ENCODE peak calls at places on chromosomes 4 and X, in four cellular contexts. Y, S, P and R are unnamed samples.

GRCh38 chr4:76208005-76208765 is 5.4 kb downstream of the SCARB2 start:
- DNase-seq in Y (no peak), S (no peak), P (peak; percentile 85), R (peak; percentile 21)

GRCh38 chr4:3369781-3370660 is 71.7 kb upstream of the HGFAC start:
- DNase-seq in Y (no peak), S (no peak), P (no peak), R (no peak)

GRCh38 chrX:135740683-135741149 is 27.3 kb downstream of the CT45A3 start:
- DNase-seq in Y (no peak), S (peak; percentile 69), P (peak; percentile 5), R (peak; percentile 74)

GRCh38 chr4:144449623-144450022 is 196.3 kb upstream of the HHIP start:
- DNase-seq in Y (no peak), S (no peak), P (no peak), R (no peak)

GRCh38 chrX:386768-387575 is at the start of gene PPP2R3B:
- DNase-seq in Y (peak; percentile 95), S (peak; percentile 98), P (peak; percentile 93), R (peak; percentile 100)

GRCh38 chr4:184265566-184266351 is 48.1 kb upstream of the ENPP6 start:
- DNase-seq in Y (no peak), S (peak; percentile 31), P (no peak), R (no peak)

GRCh38 chrX:150202641-150203248 is 160.4 kb upstream of the MAMLD1 start:
- DNase-seq in Y (no peak), S (no peak), P (no peak), R (no peak)

GRCh38 chr4:705278-706082 is at the start of gene PCGF3:
- DNase-seq in Y (peak; percentile 68), S (peak; percentile 100), P (peak; percentile 83), R (peak; percentile 100)

GRCh38 chr4:75180790-75181776 is 248.2 kb downstream of the PARM1 start:
- DNase-seq in Y (peak; percentile 48), S (no peak), P (no peak), R (no peak)

GRCh38 chrX:12237131-12237530 is 98.9 kb downstream of the FRMPD4 start:
- DNase-seq in Y (no peak), S (no peak), P (no peak), R (no peak)

GRCh38 chr4:54091637-54092404 is 8.1 kb upstream of the GSX2 start:
- DNase-seq in Y (peak; percentile 35), S (peak; percentile 73), P (peak; percentile 35), R (peak; percentile 79)

GRCh38 chrX:71657267-71657666 is 10.1 kb upstream of the LOC101059915 start:
- DNase-seq in Y (no peak), S (no peak), P (no peak), R (no peak)

GRCh38 chr4:24488399-24489164 is 95.8 kb downstream of the DHX15 start:
- DNase-seq in Y (peak; percentile 5), S (peak; percentile 86), P (peak; percentile 44), R (peak; percentile 74)

GRCh38 chr4:172709376-172709775 is 459.2 kb upstream of the GALNT7 start:
- DNase-seq in Y (no peak), S (no peak), P (no peak), R (no peak)

GRCh38 chr4:17168571-17168970 is 270.1 kb upstream of the LDB2 start:
- DNase-seq in Y (no peak), S (no peak), P (no peak), R (peak; percentile 31)

GRCh38 chr4:118410143-118410542 is 57.3 kb upstream of the PRSS12 start:
- DNase-seq in Y (no peak), S (no peak), P (no peak), R (no peak)

GRCh38 chr4:118727360-118727759 is 42.2 kb downstream of the METTL14 start:
- DNase-seq in Y (no peak), S (no peak), P (no peak), R (no peak)

GRCh38 chrX:53716328-53717088 is 30.0 kb upstream of the HUWE1 start:
- DNase-seq in Y (peak; percentile 87), S (no peak), P (no peak), R (no peak)

GRCh38 chrX:107272431-107272921 is 66.1 kb downstream of the DNAAF6 start:
- DNase-seq in Y (no peak), S (no peak), P (no peak), R (no peak)

DNA sequence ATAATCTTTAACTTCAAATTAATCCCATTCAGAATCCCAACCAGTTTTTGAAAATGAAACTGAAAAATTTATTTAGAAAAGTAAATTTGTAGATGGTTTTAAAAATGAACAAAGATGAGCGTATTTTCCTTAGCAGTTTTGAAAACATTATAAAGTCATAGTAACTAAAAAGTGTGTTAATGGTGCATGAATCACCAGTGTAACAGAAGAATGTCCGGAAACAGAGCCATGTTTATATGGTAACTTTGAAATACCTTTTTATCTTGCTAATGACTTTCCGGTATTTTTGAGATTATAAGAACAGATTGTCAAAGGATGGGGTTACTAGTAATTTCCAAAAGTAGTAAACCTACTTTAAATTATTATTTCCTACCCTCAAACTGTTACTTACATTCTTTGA is 145.9 kb downstream of the IRS4 start:
- DNase-seq in Y (no peak), S (no peak), P (no peak), R (no peak)
- TF ChIP-seq FOXK2 in Y (no peak), S (no peak), P (no peak), R (no peak)

DNA sequence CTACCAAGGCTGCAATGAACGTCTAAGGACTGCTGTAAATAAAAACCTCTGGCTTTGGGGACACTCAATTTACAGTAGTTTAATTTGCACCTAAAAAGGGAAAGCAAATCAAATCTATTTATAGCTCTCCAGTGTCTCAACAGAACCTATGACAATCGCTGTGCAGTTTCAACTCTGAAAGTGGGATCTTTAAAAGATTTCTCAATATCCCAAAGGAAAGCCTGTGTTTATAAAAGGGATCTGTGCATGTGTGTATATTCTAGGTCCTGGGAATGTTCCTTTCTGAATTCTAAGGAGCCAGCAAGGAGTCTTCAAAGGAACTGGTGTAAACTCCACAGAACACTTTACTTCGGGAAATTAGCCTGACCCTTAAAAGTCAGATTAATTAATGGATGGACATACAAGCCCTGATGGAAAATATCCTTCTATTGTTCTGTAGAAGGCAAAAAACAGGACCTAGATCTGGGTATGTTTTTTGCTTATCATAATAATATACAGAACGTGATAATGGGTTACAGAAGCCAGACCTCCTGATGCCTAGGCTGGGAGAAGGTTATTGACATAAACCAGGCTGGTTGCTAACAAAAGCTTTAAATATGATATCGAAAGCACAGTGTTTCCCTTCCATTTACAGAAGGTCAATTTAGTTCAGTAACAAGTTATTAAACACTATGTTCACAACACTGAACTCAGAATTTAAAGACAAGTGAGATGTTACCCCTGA is 53.2 kb downstream of the AFAP1 start:
- DNase-seq in Y (no peak), S (no peak), P (no peak), R (no peak)
- TF ChIP-seq FOXK2 in Y (no peak), S (no peak), P (no peak), R (no peak)

DNA sequence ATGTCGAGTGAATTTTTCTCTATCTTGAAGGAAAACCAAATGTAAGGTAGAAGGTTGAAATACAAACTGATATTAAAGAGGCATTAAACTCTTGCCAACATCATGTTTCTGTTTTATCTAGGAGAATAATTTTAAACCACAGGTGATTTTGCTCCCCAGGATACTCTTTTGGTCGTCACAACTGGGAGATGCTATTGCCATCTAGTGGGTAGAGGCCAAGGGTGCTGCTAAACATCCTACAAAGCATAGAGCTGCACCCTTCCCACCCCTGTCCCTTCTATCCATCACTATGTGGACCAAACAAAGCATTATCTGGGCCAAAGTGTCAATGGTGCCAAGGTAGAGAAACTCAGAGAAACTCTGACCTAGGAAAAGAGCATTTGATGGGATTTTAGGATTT is 154.6 kb upstream of the MAGEB2 start:
- DNase-seq in Y (no peak), S (no peak), P (no peak), R (no peak)
- TF ChIP-seq FOXK2 in Y (no peak), S (no peak), P (no peak), R (no peak)

DNA sequence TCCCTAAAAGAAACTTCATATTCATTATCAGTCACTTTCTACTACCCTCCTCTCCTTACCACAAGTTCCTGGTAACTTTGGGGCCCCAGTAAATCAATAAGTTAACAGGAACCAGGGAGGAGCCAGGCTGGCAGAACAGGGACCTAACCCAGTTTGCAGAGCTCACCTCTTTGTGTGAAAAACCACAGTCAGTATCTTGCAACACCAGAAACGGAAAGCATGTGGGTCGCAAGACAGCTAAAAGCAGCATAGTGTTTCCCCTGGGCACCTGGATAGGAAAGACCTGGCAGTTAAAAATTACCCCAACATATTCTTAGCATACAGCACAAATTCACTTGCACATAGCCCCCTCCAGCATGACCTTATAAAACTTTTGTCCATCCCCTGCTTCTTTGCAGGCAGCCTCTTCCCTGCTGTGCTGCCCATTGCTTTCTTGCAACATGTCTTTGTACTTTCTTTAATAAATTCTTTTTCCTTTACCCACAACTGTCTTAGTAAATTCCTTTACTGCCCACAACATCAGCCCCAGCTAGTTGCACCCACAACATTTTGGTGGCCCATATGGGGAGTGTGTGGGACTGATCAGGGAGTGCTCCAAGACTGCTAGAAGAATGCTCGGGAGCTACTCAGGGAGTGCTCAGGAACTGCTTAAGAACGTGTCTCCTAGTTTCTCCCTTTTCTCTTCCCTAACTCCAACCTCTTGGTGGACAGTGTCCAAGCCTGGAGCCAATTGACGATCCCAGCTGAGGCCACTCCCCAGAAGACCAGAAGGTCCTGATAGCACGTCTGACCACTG is 83.4 kb downstream of the MSN start:
- DNase-seq in Y (peak; percentile 65), S (no peak), P (no peak), R (no peak)
- TF ChIP-seq FOXK2 in Y (no peak), S (no peak), P (no peak), R (no peak)

DNA sequence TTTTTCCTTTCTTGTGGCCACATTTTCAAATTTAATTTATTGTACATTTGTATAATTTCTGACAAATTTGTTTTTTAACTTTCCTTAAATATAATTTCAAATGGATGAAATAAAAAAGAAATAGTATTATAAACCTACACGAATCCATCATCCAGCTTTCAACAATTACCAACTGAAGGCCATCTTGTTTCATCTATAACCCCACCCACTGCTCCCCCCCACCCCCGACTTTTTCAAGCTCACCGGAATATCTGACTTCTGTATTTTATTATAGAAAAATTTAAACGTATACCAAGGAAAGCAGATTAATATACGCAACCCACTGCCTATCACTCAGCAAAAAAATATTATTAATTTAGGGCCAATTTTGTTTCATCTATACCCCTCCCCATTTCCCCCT is 1.1 kb downstream of the MORF4L2 start:
- DNase-seq in Y (no peak), S (peak; percentile 16), P (no peak), R (no peak)
- TF ChIP-seq FOXK2 in Y (no peak), S (no peak), P (no peak), R (no peak)

DNA sequence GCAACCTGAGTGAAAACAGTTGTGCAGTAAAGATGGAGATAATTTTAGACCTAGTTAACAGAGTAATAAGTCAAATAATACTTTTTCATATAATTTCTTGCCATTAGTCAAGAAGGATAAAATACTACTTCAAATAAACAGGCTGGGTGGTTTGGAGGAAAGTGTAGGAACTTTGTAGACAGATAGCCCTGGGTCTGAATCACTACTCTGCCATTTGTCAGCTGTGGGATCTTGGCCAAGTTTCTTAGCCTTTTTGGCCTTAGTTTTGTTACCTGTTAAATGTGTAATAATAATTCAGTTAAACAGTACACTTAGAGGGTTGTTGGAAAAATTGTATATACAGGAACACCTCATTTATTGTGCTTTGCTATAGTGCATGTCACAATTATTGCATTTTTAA is 163.6 kb downstream of the NPNT start:
- DNase-seq in Y (no peak), S (no peak), P (no peak), R (no peak)
- TF ChIP-seq FOXK2 in Y (no peak), S (no peak), P (no peak), R (no peak)

DNA sequence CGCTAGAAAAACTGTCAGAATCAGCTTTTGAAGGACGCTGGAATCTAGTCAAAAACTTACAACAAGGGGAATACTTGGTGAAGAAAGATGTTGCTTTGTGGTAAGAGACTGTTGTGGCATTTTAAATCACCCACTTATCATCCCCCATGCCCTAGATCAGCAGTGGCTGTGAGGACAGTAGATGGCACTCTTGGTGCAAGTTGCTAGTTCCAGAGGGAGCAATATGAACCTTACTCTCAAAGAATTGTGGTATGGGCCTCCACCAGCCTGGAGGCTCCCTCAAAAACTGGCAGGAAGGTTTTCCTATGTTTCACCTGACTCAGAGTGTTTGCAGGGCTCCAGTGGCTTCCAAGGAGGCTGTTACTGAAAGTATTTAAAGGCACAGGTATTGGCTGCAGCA is 37.7 kb upstream of the SLC16A2 start:
- DNase-seq in Y (no peak), S (no peak), P (peak; percentile 13), R (peak; percentile 55)
- TF ChIP-seq FOXK2 in Y (no peak), S (no peak), P (no peak), R (no peak)